ENCODE peak calls at places on chromosomes 2 and 18, in seven cellular contexts. J is fibroblast of pulmonary artery, S is body of pancreas, F is A549, H is heart left ventricle, B is fibroblast of mammary gland, P is gastrocnemius medialis. L is an unnamed sample.

GRCh38 chr2:208074610-208075356 is 49.5 kb upstream of the PLEKHM3 start:
- DNase-seq in B (no peak), J (no peak), F (no peak), S (no peak), P (no peak), H (no peak), L (no peak)

GRCh38 chr2:182057002-182057401 is 71.3 kb downstream of the PPP1R1C start:
- DNase-seq in S (no peak), F (no peak), B (no peak), J (no peak), P (no peak), H (no peak), L (no peak)

GRCh38 chr2:102166189-102166845 is 20.5 kb upstream of the IL1RL2 start:
- DNase-seq in S (peak), F (no peak), H (no peak), J (no peak), B (peak), P (no peak), L (no peak)

GRCh38 chr2:66587216-66587615 is 152.3 kb downstream of the MEIS1 start:
- DNase-seq in P (no peak), B (no peak), J (no peak), F (peak), H (no peak), S (peak), L (no peak)

GRCh38 chr2:199684832-199685231 is 166.2 kb downstream of the FTCDNL1 start:
- DNase-seq in H (no peak), S (no peak), B (no peak), J (no peak), P (no peak), F (no peak), L (no peak)

GRCh38 chr18:36775396-36775795 is 53.4 kb downstream of the TPGS2 start:
- DNase-seq in J (no peak), F (no peak), B (no peak), S (no peak), P (no peak), H (no peak), L (no peak)

GRCh38 chr18:76467371-76468190 is 27.5 kb downstream of the ZNF516 start:
- DNase-seq in B (peak), S (no peak), H (no peak), J (peak), P (no peak), F (no peak), L (peak)

GRCh38 chr2:26922638-26923466 is 47.6 kb upstream of the MAPRE3 start:
- DNase-seq in J (peak), S (peak), F (peak), B (peak), H (peak), P (peak), L (peak)

GRCh38 chr2:102418421-102418961 is 4.5 kb upstream of the IL18RAP start:
- DNase-seq in J (peak), H (no peak), B (no peak), P (no peak), F (no peak), S (no peak), L (peak)

GRCh38 chr2:101339236-101339865 is 30.9 kb upstream of the RNF149 start:
- DNase-seq in F (no peak), S (no peak), P (no peak), J (no peak), B (no peak), H (no peak), L (no peak)

GRCh38 chr18:61664413-61665084 is 228.3 kb downstream of the RNF152 start:
- DNase-seq in F (no peak), J (no peak), P (no peak), S (no peak), B (no peak), H (no peak), L (no peak)

GRCh38 chr2:100242891-100243670 is 79.2 kb downstream of the LONRF2 start:
- DNase-seq in J (peak), F (peak), P (no peak), B (peak), H (peak), S (peak), L (peak)

GRCh38 chr18:49016648-49017539 is 66.1 kb upstream of the SMAD7 start:
- DNase-seq in P (no peak), S (peak), B (peak), J (peak), F (peak), H (no peak), L (no peak)

GRCh38 chr18:9426753-9427152 is 48.6 kb upstream of the RALBP1 start:
- DNase-seq in P (no peak), H (no peak), J (no peak), F (no peak), S (no peak), B (no peak), L (no peak)

GRCh38 chr2:143034292-143035074 is 94.7 kb upstream of the ARHGAP15 start:
- DNase-seq in P (no peak), B (peak), J (peak), F (peak), S (peak), H (peak), L (peak)

GRCh38 chr2:231144896-231145295 is 20.1 kb upstream of the HTR2B start:
- DNase-seq in S (no peak), P (no peak), F (no peak), J (no peak), B (no peak), H (no peak), L (no peak)

GRCh38 chr2:11342561-11343343 is 1.7 kb downstream of the ROCK2 start:
- DNase-seq in J (peak), S (peak), B (peak), F (peak), H (no peak), P (no peak), L (peak)

GRCh38 chr2:27212626-27213471 is 781 bp upstream of the SLC5A6 start:
- DNase-seq in H (no peak), F (peak), J (peak), P (no peak), B (peak), S (peak), L (peak)

GRCh38 chr18:69559604-69560003 is 158.9 kb downstream of the DOK6 start:
- DNase-seq in F (no peak), J (no peak), B (peak), S (no peak), P (no peak), H (no peak), L (no peak)

GRCh38 chr2:54606393-54606973 is 117.0 kb upstream of the EML6 start:
- DNase-seq in P (no peak), F (no peak), J (no peak), S (no peak), H (peak), B (peak), L (no peak)

GRCh38 chr18:46199515-46200147 is 95.4 kb downstream of the HAUS1 start:
- DNase-seq in P (no peak), S (no peak), H (no peak), B (peak), J (peak), F (peak), L (no peak)

GRCh38 chr2:218859994-218860831 is 608 bp downstream of the WNT6 start:
- DNase-seq in B (no peak), P (no peak), F (no peak), H (no peak), S (no peak), J (no peak), L (no peak)

GRCh38 chr18:56532176-56532840 is 106.1 kb downstream of the TXNL1 start:
- DNase-seq in J (no peak), P (no peak), H (no peak), B (peak), S (no peak), F (no peak), L (peak)

DNA sequence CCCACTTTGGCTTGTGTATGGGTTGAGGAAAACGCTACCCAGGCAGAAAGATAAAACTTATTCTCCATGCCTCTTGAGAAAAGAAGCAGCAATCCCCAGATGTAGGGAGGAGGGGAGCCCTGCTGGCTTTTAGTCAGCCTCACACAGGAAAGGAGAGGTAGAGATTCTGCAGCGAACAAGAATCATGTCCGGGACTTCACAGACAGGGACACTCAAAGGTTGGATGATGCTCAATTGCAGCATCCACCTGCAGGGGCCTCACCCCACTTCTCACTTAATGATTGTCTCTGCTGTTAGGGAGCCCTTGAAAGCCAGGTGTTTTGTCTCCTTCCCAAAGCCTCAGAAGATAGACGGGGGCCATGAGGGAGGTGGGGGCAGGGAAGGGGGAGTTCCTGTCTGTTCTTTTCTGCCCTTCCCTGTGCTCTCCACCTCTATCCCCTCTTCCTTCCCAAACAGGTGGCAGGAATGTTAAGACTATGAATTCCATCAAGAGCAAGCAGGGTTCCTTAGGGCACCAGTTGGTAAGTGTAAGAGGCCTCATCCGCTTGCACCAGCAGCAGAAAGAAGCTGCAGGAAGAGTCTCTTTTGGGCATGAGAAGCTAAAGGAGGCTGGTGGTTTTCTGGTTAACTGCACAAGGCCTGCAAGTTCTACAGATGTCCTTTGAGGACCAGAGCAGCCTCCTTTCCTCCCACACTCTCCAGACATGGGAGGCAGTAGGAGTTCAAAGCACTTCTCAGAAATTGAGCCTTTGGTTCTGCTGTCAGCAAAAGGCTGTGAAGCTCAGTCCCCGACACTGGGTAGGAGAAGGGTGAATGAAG is 154.6 kb upstream of the TNP1 start:
- DNase-seq in P (no peak), F (no peak), S (no peak), H (no peak), J (no peak), B (no peak), L (no peak)
- H3K4me3 ChIP-seq in P (no peak), F (no peak), S (no peak), H (no peak), J (no peak), B (no peak), L (no peak)

GRCh38 chr2:18001671-18002070 is 123.2 kb downstream of the KCNS3 start:
- DNase-seq in F (no peak), J (no peak), H (no peak), B (no peak), P (no peak), S (no peak), L (no peak)
- TF ChIP-seq CTCF in F (no peak), J (no peak), H (no peak), B (peak), P (no peak), S (no peak), L (peak)

GRCh38 chr2:202378661-202379338 is 2.7 kb downstream of the BMPR2 start:
- DNase-seq in S (no peak), H (no peak), P (no peak), F (no peak), B (no peak), J (no peak), L (no peak)
- H3K4me3 ChIP-seq in S (peak), H (peak), P (peak), F (peak), B (peak), J (peak), L (peak)

GRCh38 chr2:98444436-98445166 is at the start of gene INPP4A:
- DNase-seq in F (peak), P (peak), S (peak), B (peak), J (peak), H (peak), L (peak)
- TF ChIP-seq CTCF in F (no peak), P (no peak), S (no peak), B (no peak), J (no peak), H (peak), L (peak)

GRCh38 chr2:106886916-106887758 is 1.2 kb upstream of the ST6GAL2 start:
- DNase-seq in S (peak), J (no peak), F (peak), H (no peak), P (no peak), B (no peak), L (no peak)

GRCh38 chr2:106882658-106883057 is 3.3 kb downstream of the ST6GAL2 start:
- DNase-seq in F (peak), J (peak), H (no peak), S (no peak), B (no peak), P (no peak), L (no peak)

GRCh38 chr2:106890611-106891010 is 4.6 kb upstream of the ST6GAL2 start:
- DNase-seq in H (no peak), J (no peak), S (no peak), F (no peak), B (no peak), P (no peak), L (no peak)

GRCh38 chr2:106885326-106885725 is 641 bp downstream of the ST6GAL2 start:
- DNase-seq in B (no peak), J (no peak), P (no peak), F (peak), H (no peak), S (no peak), L (no peak)

GRCh38 chr2:106885981-106886915 is at the start of gene ST6GAL2:
- DNase-seq in J (no peak), P (no peak), B (no peak), F (peak), H (no peak), S (no peak), L (no peak)
- H3K4me3 ChIP-seq in J (peak), P (peak), B (peak), F (peak), H (peak), S (no peak), L (no peak)